ENCODE peak calls at places on chromosomes 5 and 9, in eight cellular contexts. L is T-helper 1 cell; E is dorsolateral prefrontal cortex; A is activated CD4-positive, alpha-beta T cell treated with anti-CD3 and anti-CD28 coated beads for 1 hour; X is neural crest cell; K is T follicular helper cell; G is NCI-H1105 treated with DMSO at 0.1 percent for 48 hours; Q is spleen. Y is an unnamed sample.

GRCh38 chr5:32030226-32030625 is 143.9 kb downstream of the GOLPH3 start:
- DNase-seq in L (no peak), E (no peak), A (no peak), X (no peak), Q (no peak), G (no peak), K (no peak), Y (no peak)

GRCh38 chr5:108749130-108749861 is 1.6 kb downstream of the FER start:
- DNase-seq in G (no peak), X (peak), Q (no peak), E (peak), L (no peak), K (peak), A (no peak), Y (no peak)

GRCh38 chr5:10250804-10251276 is 760 bp downstream of the CCT5 start:
- DNase-seq in L (peak), Q (no peak), K (peak), E (no peak), X (no peak), G (no peak), A (no peak), Y (no peak)

GRCh38 chr9:71121275-71122168 is at the start of gene TRPM3:
- DNase-seq in L (no peak), X (peak), E (peak), G (no peak), A (no peak), K (no peak), Q (no peak), Y (peak)

GRCh38 chr9:35945341-35946018 is 12.5 kb downstream of the OR2S2 start:
- DNase-seq in G (peak), A (peak), X (peak), E (peak), K (peak), Q (peak), L (peak), Y (peak)

GRCh38 chr9:75775966-75776691 is 114.3 kb upstream of the PCSK5 start:
- DNase-seq in E (no peak), X (no peak), G (no peak), K (no peak), Q (no peak), L (no peak), A (no peak), Y (no peak)

GRCh38 chr5:150112211-150113046 is 26.1 kb upstream of the CSF1R start:
- DNase-seq in E (no peak), L (no peak), Q (no peak), A (no peak), G (no peak), X (no peak), K (no peak), Y (no peak)

GRCh38 chr9:34484678-34485077 is 26.1 kb downstream of the DNAI1 start:
- DNase-seq in L (no peak), E (no peak), A (no peak), G (no peak), X (no peak), Q (no peak), K (no peak), Y (no peak)

GRCh38 chr9:20358201-20358600 is 264.1 kb downstream of the MLLT3 start:
- DNase-seq in A (no peak), Q (no peak), G (no peak), L (no peak), K (no peak), E (no peak), X (no peak), Y (no peak)

GRCh38 chr5:172234031-172234430 is 40.1 kb downstream of the EFCAB9 start:
- DNase-seq in K (no peak), X (no peak), L (no peak), E (no peak), Q (no peak), A (no peak), G (no peak), Y (no peak)

GRCh38 chr5:10399839-10400238 is 41.8 kb upstream of the ROPN1L start:
- DNase-seq in L (no peak), Q (no peak), K (no peak), G (no peak), E (no peak), X (no peak), A (no peak), Y (no peak)

GRCh38 chr5:54991446-54991845 is 6.1 kb upstream of the ESM1 start:
- DNase-seq in K (no peak), X (no peak), E (no peak), L (no peak), A (no peak), Q (no peak), G (no peak), Y (no peak)

GRCh38 chr9:125759812-125760134 is 12.6 kb downstream of the PBX3 start:
- DNase-seq in Q (no peak), G (peak), L (no peak), K (no peak), E (peak), A (no peak), X (no peak), Y (peak)

GRCh38 chr5:66856041-66856805 is 260.0 kb downstream of the MAST4 start:
- DNase-seq in G (no peak), Q (no peak), X (no peak), A (no peak), L (no peak), K (no peak), E (no peak), Y (no peak)

GRCh38 chr9:123929177-123929869 is 603 bp downstream of the DENND1A start:
- DNase-seq in L (peak), E (no peak), G (peak), K (peak), X (no peak), Q (no peak), A (no peak), Y (no peak)

GRCh38 chr5:134920848-134921575 is 16.1 kb downstream of the PCBD2 start:
- DNase-seq in A (no peak), X (no peak), L (no peak), E (no peak), K (no peak), G (no peak), Q (no peak), Y (no peak)

GRCh38 chr5:65775476-65775875 is 53.5 kb downstream of the NLN start:
- DNase-seq in L (no peak), K (no peak), A (no peak), X (no peak), E (no peak), Q (no peak), G (no peak), Y (no peak)

GRCh38 chr9:106697799-106698591 is 165.0 kb upstream of the ZNF462 start:
- DNase-seq in A (no peak), L (no peak), E (peak), G (peak), K (no peak), X (no peak), Q (peak), Y (peak)

GRCh38 chr5:135034186-135034962 is at the start of gene PITX1:
- DNase-seq in G (peak), A (no peak), K (peak), E (no peak), X (no peak), L (no peak), Q (no peak), Y (no peak)

GRCh38 chr9:130779153-130779855 is 55.8 kb upstream of the ABL1 start:
- DNase-seq in K (no peak), G (no peak), A (no peak), Q (no peak), L (no peak), E (no peak), X (no peak), Y (no peak)

GRCh38 chr9:95027914-95028854 is 289.3 kb downstream of the FANCC start:
- DNase-seq in Q (no peak), G (peak), K (no peak), A (no peak), X (no peak), E (no peak), L (no peak), Y (no peak)

GRCh38 chr5:67855523-67855922 is 360.0 kb upstream of the PIK3R1 start:
- DNase-seq in X (no peak), A (no peak), L (no peak), G (no peak), E (no peak), Q (no peak), K (no peak), Y (no peak)

GRCh38 chr9:37937403-37937802 is 33.5 kb upstream of the SLC25A51 start:
- DNase-seq in K (no peak), Q (no peak), G (no peak), X (no peak), E (no peak), A (no peak), L (no peak), Y (peak)

GRCh38 chr5:51632794-51633193 is 249.5 kb downstream of the ISL1 start:
- DNase-seq in G (peak), Q (no peak), L (no peak), A (no peak), K (no peak), X (no peak), E (no peak), Y (no peak)

GRCh38 chr5:53319306-53319705 is 161.1 kb upstream of the FST start:
- DNase-seq in G (no peak), X (no peak), A (no peak), E (no peak), L (no peak), K (no peak), Q (no peak), Y (no peak)

GRCh38 chr9:126236273-126236672 is 90.4 kb upstream of the MVB12B start:
- DNase-seq in K (no peak), G (no peak), X (no peak), E (no peak), A (no peak), Q (no peak), L (no peak), Y (no peak)

GRCh38 chr9:108746864-108747263 is 108.9 kb downstream of the ACTL7B start:
- DNase-seq in K (no peak), G (no peak), Q (no peak), X (no peak), E (no peak), L (no peak), A (no peak), Y (no peak)

GRCh38 chr5:67773439-67773988 is 442.0 kb upstream of the PIK3R1 start:
- DNase-seq in L (no peak), X (no peak), G (no peak), Q (no peak), A (no peak), K (no peak), E (peak), Y (peak)

GRCh38 chr5:129746884-129747283 is 1.0 kb upstream of the MINAR2 start:
- DNase-seq in G (no peak), A (no peak), K (no peak), E (no peak), L (no peak), X (no peak), Q (no peak), Y (no peak)

GRCh38 chr9:23526806-23527205 is 299.2 kb downstream of the ELAVL2 start:
- DNase-seq in X (no peak), E (no peak), G (no peak), L (no peak), A (no peak), K (no peak), Q (no peak), Y (no peak)

GRCh38 chr9:121556082-121556481 is 56.4 kb upstream of the GGTA1 start:
- DNase-seq in A (no peak), G (no peak), Q (no peak), L (no peak), K (no peak), X (no peak), E (no peak), Y (no peak)

GRCh38 chr5:151312749-151313324 is 9.3 kb upstream of the SLC36A3 start:
- DNase-seq in G (no peak), E (no peak), Q (no peak), K (no peak), L (no peak), A (no peak), X (no peak), Y (no peak)

GRCh38 chr9:4086119-4087088 is 213.5 kb downstream of the GLIS3 start:
- DNase-seq in Q (no peak), A (no peak), X (no peak), E (no peak), L (no peak), K (no peak), G (no peak), Y (no peak)

GRCh38 chr5:86460519-86460918 is 157.2 kb upstream of the COX7C start:
- DNase-seq in L (no peak), G (no peak), A (no peak), E (no peak), K (no peak), X (no peak), Q (no peak), Y (no peak)

GRCh38 chr9:20623021-20623747 is 885 bp upstream of the MLLT3 start:
- DNase-seq in K (peak), Q (peak), E (peak), G (peak), A (peak), X (no peak), L (peak), Y (no peak)

GRCh38 chr5:146793709-146794108 is 84.8 kb downstream of the PPP2R2B start:
- DNase-seq in G (no peak), A (no peak), K (no peak), X (no peak), L (no peak), Q (no peak), E (no peak), Y (no peak)

Y was measured in posterior cingulate gyrus.